ENCODE peak calls at places on chromosome 7, in five cellular contexts. D, M, R, G and X are unnamed samples.

GRCh38 chr7:100693312-100694195 is 496 bp downstream of the GIGYF1 start:
- DNase-seq in G (no peak), R (peak; percentile 63), M (peak; percentile 59), D (peak; percentile 50), X (peak; percentile 18)

GRCh38 chr7:16430133-16430532 is 8.8 kb upstream of the CRPPA start:
- DNase-seq in M (no peak), D (no peak), R (no peak), G (no peak), X (no peak)

GRCh38 chr7:124515431-124515830 is 250.2 kb downstream of the GPR37 start:
- DNase-seq in G (no peak), M (no peak), R (no peak), D (no peak), X (no peak)

GRCh38 chr7:124071843-124072242 is 39.0 kb upstream of the TMEM229A start:
- DNase-seq in R (no peak), D (no peak), G (no peak), M (no peak), X (no peak)

GRCh38 chr7:14691597-14692203 is 210.9 kb downstream of the DGKB start:
- DNase-seq in M (peak; percentile 64), R (peak; percentile 61), D (no peak), G (peak; percentile 4), X (peak; percentile 45)

GRCh38 chr7:65369843-65370242 is 3.8 kb upstream of the ZNF92 start:
- DNase-seq in D (no peak), R (no peak), G (no peak), M (no peak), X (no peak)

GRCh38 chr7:7183061-7183832 is 903 bp downstream of the C1GALT1 start:
- DNase-seq in D (peak; percentile 56), R (peak; percentile 65), G (no peak), M (peak; percentile 70), X (peak; percentile 78)

GRCh38 chr7:112421666-112422486 is 28.4 kb upstream of the IFRD1 start:
- DNase-seq in D (no peak), M (no peak), G (no peak), R (no peak), X (no peak)

GRCh38 chr7:95476904-95477594 is 8.7 kb upstream of the ASB4 start:
- DNase-seq in M (peak; percentile 55), G (peak; percentile 30), D (no peak), R (peak; percentile 79), X (peak; percentile 79)

GRCh38 chr7:150631866-150632864 is at the start of gene GIMAP6:
- DNase-seq in D (no peak), G (no peak), M (no peak), R (no peak), X (no peak)

GRCh38 chr7:15977663-15978062 is 291.2 kb upstream of the MEOX2 start:
- DNase-seq in G (no peak), D (no peak), R (no peak), M (no peak), X (no peak)

GRCh38 chr7:11570922-11571550 is 261.0 kb downstream of the THSD7A start:
- DNase-seq in G (no peak), D (no peak), R (no peak), M (no peak), X (no peak)

GRCh38 chr7:17844514-17845196 is 95.6 kb downstream of the SNX13 start:
- DNase-seq in M (no peak), G (no peak), D (no peak), R (no peak), X (no peak)

GRCh38 chr7:20310963-20311742 is 19.5 kb upstream of the ITGB8 start:
- DNase-seq in D (no peak), M (no peak), G (no peak), R (peak; percentile 22), X (no peak)

GRCh38 chr7:105006367-105007139 is 7.5 kb upstream of the KMT2E start:
- DNase-seq in G (no peak), R (no peak), D (no peak), M (no peak), X (peak; percentile 42)

GRCh38 chr7:90211391-90212148 is at the start of gene STEAP2:
- DNase-seq in G (peak; percentile 73), M (peak; percentile 93), D (peak; percentile 93), R (peak; percentile 92), X (peak; percentile 93)

GRCh38 chr7:42097756-42098155 is 139.3 kb downstream of the GLI3 start:
- DNase-seq in G (no peak), M (no peak), R (no peak), D (no peak), X (no peak)

GRCh38 chr7:15737586-15737985 is 51.1 kb upstream of the MEOX2 start:
- DNase-seq in M (no peak), G (no peak), D (no peak), R (no peak), X (no peak)

GRCh38 chr7:128352138-128352537 is 8.4 kb upstream of the RBM28 start:
- DNase-seq in M (peak; percentile 82), D (peak; percentile 55), R (peak; percentile 62), G (no peak), X (peak; percentile 67)

GRCh38 chr7:148084138-148084537 is 506.4 kb upstream of the C7orf33 start:
- DNase-seq in D (no peak), R (peak; percentile 77), G (no peak), M (no peak), X (peak; percentile 57)

GRCh38 chr7:36129048-36129534 is 24.0 kb upstream of the EEPD1 start:
- DNase-seq in R (no peak), M (peak; percentile 70), G (no peak), D (no peak), X (peak; percentile 68)

GRCh38 chr7:36128448-36129047 is 24.5 kb upstream of the EEPD1 start:
- DNase-seq in G (peak; percentile 73), R (no peak), M (peak; percentile 93), D (peak; percentile 81), X (peak; percentile 95)

GRCh38 chr7:36131026-36131425 is 22.0 kb upstream of the EEPD1 start:
- DNase-seq in G (no peak), M (no peak), D (no peak), R (no peak), X (no peak)

GRCh38 chr7:36130236-36130945 is 22.7 kb upstream of the EEPD1 start:
- DNase-seq in D (no peak), G (no peak), M (no peak), R (no peak), X (no peak)

GRCh38 chr7:36127075-36127740 is 25.8 kb upstream of the EEPD1 start:
- DNase-seq in M (peak; percentile 58), R (no peak), G (no peak), D (no peak), X (no peak)
- TF ChIP-seq CTCF in M (peak; percentile 50), R (no peak), G (peak; percentile 60), D (no peak), X (peak; percentile 51)

GRCh38 chr7:93574646-93575554 is at the start of gene CALCR:
- DNase-seq in R (peak; percentile 49), D (no peak), M (no peak), G (no peak), X (no peak)

GRCh38 chr7:93574269-93574645 is 267 bp downstream of the CALCR start:
- DNase-seq in G (no peak), D (no peak), R (peak; percentile 29), M (no peak), X (no peak)

GRCh38 chr7:93578762-93579161 is 4.2 kb upstream of the CALCR start:
- DNase-seq in M (no peak), D (no peak), G (no peak), R (no peak), X (no peak)

DNA sequence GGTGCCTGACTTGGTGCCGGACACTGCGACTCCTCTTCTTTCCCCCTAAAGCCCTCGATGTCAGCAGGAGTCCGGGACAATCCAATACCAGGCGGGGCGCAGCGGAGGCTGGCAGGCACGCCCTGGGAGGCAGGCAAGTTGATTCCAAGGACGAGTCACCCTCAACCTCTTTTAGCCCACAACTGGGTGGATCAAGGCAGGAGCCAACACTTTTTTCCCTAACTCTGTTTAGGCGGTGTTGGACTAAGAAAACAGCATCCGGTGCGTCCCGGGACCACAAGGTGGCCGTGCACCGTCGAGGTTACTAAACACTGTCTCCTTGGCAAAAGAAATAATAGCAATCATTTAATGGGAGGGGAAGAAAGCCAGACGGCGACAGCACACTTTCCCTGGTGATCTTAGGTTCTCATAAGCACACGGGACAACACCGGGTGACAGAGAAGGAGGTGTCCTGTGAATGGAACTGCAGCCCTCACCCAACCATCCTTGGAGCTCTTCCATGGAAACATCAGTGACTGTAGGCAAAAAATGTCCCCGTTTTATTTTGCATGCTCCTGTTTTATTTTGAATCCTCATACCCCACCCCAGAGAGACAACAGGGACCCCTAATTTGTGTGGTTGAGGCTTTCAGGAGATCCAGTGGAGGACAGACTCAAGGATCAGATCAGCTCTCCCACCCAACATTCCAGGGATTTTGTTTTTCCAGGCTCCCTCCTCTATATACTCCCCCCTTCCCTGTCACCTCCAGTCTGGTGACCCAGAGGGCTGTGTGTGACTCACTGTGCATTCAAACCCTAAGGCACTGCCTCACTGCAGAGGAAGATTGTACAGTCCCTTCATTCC is 1.3 kb upstream of the CALCR start:
- DNase-seq in R (peak; percentile 2), M (no peak), D (no peak), G (no peak), X (no peak)
- H3K27me3 ChIP-seq in R (peaks cover 72% of the 10 kb centered on the region), M (peaks cover 13% of the 10 kb centered on the region), D (no peaks in the 10 kb centered on the region), G (peaks cover 10% of the 10 kb centered on the region), X (peaks cover 6% of the 10 kb centered on the region)

GRCh38 chr7:133853706-133854276 is 273.3 kb upstream of the LRGUK start:
- DNase-seq in G (peak; percentile 61), M (no peak), D (peak; percentile 60), R (peak; percentile 53), X (peak; percentile 53)
- TF ChIP-seq CTCF in G (peak; percentile 51), M (peak; percentile 40), D (no peak), R (peak; percentile 47), X (peak; percentile 52)

GRCh38 chr7:1267016-1267900 is 34.6 kb downstream of the UNCX start:
- DNase-seq in R (no peak), G (no peak), D (no peak), M (no peak), X (no peak)

GRCh38 chr7:1262441-1262840 is 29.8 kb downstream of the UNCX start:
- DNase-seq in R (no peak), D (no peak), M (no peak), G (no peak), X (no peak)

GRCh38 chr7:1268076-1268815 is 35.6 kb downstream of the UNCX start:
- DNase-seq in R (no peak), G (no peak), M (no peak), D (no peak), X (no peak)

GRCh38 chr7:1263391-1263951 is 30.8 kb downstream of the UNCX start:
- DNase-seq in D (no peak), M (peak; percentile 36), R (no peak), G (no peak), X (no peak)

DNA sequence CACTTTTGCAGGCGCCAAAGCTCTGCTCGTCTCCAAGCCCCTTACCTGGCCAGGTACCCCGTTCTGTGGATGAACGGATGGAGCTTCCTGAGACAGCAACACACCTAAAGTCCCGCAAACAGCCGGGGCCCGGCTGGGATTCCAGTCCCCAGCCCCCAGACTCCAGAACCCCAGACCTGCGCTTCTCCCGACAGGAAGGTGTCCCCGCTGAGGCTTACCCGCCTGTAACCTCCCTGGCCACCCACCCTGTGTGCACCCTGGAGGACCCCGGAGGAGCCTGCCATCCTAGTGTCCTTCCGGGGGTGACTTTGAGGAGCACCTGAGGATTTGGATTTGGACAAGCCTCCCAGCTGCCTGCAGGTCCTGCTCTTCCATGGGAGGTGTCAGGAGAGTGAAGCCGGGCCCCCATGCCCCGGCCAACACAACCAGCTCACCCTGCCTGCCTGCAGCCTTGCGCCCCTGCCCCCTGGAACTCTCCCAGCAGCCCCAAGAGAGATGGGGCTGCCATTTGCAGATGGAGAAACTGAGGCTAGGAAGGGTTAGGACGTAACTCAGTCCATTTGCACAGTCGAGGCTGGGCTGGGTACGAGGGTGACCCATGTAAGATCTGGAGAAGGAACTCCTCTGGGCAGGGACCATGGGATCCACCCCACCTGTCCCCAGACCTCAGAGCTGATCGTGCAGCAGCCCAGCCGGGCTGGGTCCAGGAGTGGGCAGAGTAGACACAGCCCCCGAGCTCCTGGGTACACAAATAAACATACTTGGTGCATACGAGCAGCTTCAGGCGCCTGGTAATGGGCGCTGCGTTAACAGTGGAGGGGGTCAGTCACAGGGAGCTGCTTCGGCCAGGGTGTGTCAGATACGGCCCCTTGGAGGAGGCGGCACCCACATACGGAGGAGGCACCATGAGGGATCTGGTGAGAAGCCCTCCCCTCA is 31.9 kb downstream of the UNCX start:
- DNase-seq in M (peak; percentile 36), D (no peak), R (no peak), G (no peak), X (no peak)
- H3K27me3 ChIP-seq in M (peaks cover 23% of the 10 kb centered on the region), D (peaks cover 3% of the 10 kb centered on the region), R (peaks cover 28% of the 10 kb centered on the region), G (peaks cover 63% of the 10 kb centered on the region), X (no peaks in the 10 kb centered on the region)